ENCODE peak calls at places on chromosome 4, in eight cellular contexts. One of them, this sample, is unnamed.

GRCh38 chr4:63937961-63938360 is 471.3 kb downstream of the TECRL start:
- DNase-seq in dorsolateral prefrontal cortex: no peak
- DNase-seq in HCT116: no peak
- DNase-seq in astrocyte of the spinal cord: peak; percentile 0
- DNase-seq in suprapubic skin: no peak
- DNase-seq in sigmoid colon: peak; percentile 37
- DNase-seq in breast epithelium: no peak
- DNase-seq in lower leg skin: no peak
- DNase-seq in this sample: no peak

GRCh38 chr4:140755811-140756291 is 334 bp downstream of the TBC1D9 start:
- DNase-seq in lower leg skin: peak; percentile 86
- DNase-seq in dorsolateral prefrontal cortex: peak; percentile 58
- DNase-seq in HCT116: no peak
- DNase-seq in suprapubic skin: no peak
- DNase-seq in sigmoid colon: peak; percentile 74
- DNase-seq in breast epithelium: peak; percentile 44
- DNase-seq in astrocyte of the spinal cord: peak; percentile 59
- DNase-seq in this sample: peak; percentile 35

GRCh38 chr4:40283968-40284367 is 51.2 kb upstream of the CHRNA9 start:
- DNase-seq in sigmoid colon: peak; percentile 15
- DNase-seq in lower leg skin: no peak
- DNase-seq in suprapubic skin: no peak
- DNase-seq in HCT116: peak; percentile 91
- DNase-seq in dorsolateral prefrontal cortex: no peak
- DNase-seq in astrocyte of the spinal cord: peak; percentile 80
- DNase-seq in breast epithelium: no peak
- DNase-seq in this sample: peak; percentile 48

GRCh38 chr4:52551487-52551886 is 107.6 kb downstream of the USP46 start:
- DNase-seq in HCT116: no peak
- DNase-seq in dorsolateral prefrontal cortex: peak; percentile 12
- DNase-seq in lower leg skin: no peak
- DNase-seq in breast epithelium: no peak
- DNase-seq in suprapubic skin: no peak
- DNase-seq in sigmoid colon: no peak
- DNase-seq in astrocyte of the spinal cord: no peak
- DNase-seq in this sample: no peak

GRCh38 chr4:39846135-39846534 is 131.6 kb downstream of the PDS5A start:
- DNase-seq in suprapubic skin: no peak
- DNase-seq in dorsolateral prefrontal cortex: no peak
- DNase-seq in lower leg skin: no peak
- DNase-seq in astrocyte of the spinal cord: peak; percentile 20
- DNase-seq in HCT116: no peak
- DNase-seq in breast epithelium: no peak
- DNase-seq in sigmoid colon: no peak
- DNase-seq in this sample: peak; percentile 53

GRCh38 chr4:125359960-125360628 is 45.3 kb downstream of the FAT4 start:
- DNase-seq in dorsolateral prefrontal cortex: no peak
- DNase-seq in lower leg skin: no peak
- DNase-seq in suprapubic skin: no peak
- DNase-seq in astrocyte of the spinal cord: no peak
- DNase-seq in sigmoid colon: no peak
- DNase-seq in HCT116: no peak
- DNase-seq in breast epithelium: no peak
- DNase-seq in this sample: no peak

GRCh38 chr4:151359576-151359975 is 34.2 kb upstream of the SH3D19 start:
- DNase-seq in sigmoid colon: no peak
- DNase-seq in astrocyte of the spinal cord: no peak
- DNase-seq in HCT116: no peak
- DNase-seq in breast epithelium: no peak
- DNase-seq in dorsolateral prefrontal cortex: no peak
- DNase-seq in suprapubic skin: no peak
- DNase-seq in lower leg skin: no peak
- DNase-seq in this sample: no peak

GRCh38 chr4:55340246-55340645 is 5.8 kb upstream of the SRD5A3 start:
- DNase-seq in dorsolateral prefrontal cortex: no peak
- DNase-seq in lower leg skin: no peak
- DNase-seq in sigmoid colon: no peak
- DNase-seq in breast epithelium: no peak
- DNase-seq in astrocyte of the spinal cord: no peak
- DNase-seq in HCT116: no peak
- DNase-seq in suprapubic skin: no peak
- DNase-seq in this sample: no peak

GRCh38 chr4:94546949-94547348 is 95.2 kb downstream of the PDLIM5 start:
- DNase-seq in breast epithelium: no peak
- DNase-seq in sigmoid colon: no peak
- DNase-seq in dorsolateral prefrontal cortex: no peak
- DNase-seq in lower leg skin: no peak
- DNase-seq in suprapubic skin: no peak
- DNase-seq in astrocyte of the spinal cord: no peak
- DNase-seq in HCT116: no peak
- DNase-seq in this sample: no peak

GRCh38 chr4:48683784-48684666 is 96.1 kb downstream of the FRYL start:
- DNase-seq in dorsolateral prefrontal cortex: no peak
- DNase-seq in HCT116: no peak
- DNase-seq in astrocyte of the spinal cord: no peak
- DNase-seq in breast epithelium: no peak
- DNase-seq in suprapubic skin: no peak
- DNase-seq in sigmoid colon: no peak
- DNase-seq in lower leg skin: no peak
- DNase-seq in this sample: no peak

GRCh38 chr4:36414248-36414647 is 132.8 kb downstream of the DTHD1 start:
- DNase-seq in astrocyte of the spinal cord: no peak
- DNase-seq in sigmoid colon: no peak
- DNase-seq in suprapubic skin: no peak
- DNase-seq in HCT116: no peak
- DNase-seq in breast epithelium: no peak
- DNase-seq in dorsolateral prefrontal cortex: no peak
- DNase-seq in lower leg skin: no peak
- DNase-seq in this sample: no peak

GRCh38 chr4:139028191-139028661 is 12.6 kb downstream of the NOCT start:
- DNase-seq in sigmoid colon: no peak
- DNase-seq in HCT116: no peak
- DNase-seq in breast epithelium: no peak
- DNase-seq in lower leg skin: no peak
- DNase-seq in suprapubic skin: no peak
- DNase-seq in dorsolateral prefrontal cortex: no peak
- DNase-seq in astrocyte of the spinal cord: no peak
- DNase-seq in this sample: no peak

GRCh38 chr4:110914791-110915190 is 291.9 kb upstream of the PITX2 start:
- DNase-seq in HCT116: no peak
- DNase-seq in suprapubic skin: no peak
- DNase-seq in lower leg skin: no peak
- DNase-seq in breast epithelium: no peak
- DNase-seq in dorsolateral prefrontal cortex: no peak
- DNase-seq in astrocyte of the spinal cord: no peak
- DNase-seq in sigmoid colon: no peak
- DNase-seq in this sample: no peak

GRCh38 chr4:53991821-53992220 is 72.6 kb downstream of the CHIC2 start:
- DNase-seq in breast epithelium: no peak
- DNase-seq in lower leg skin: no peak
- DNase-seq in suprapubic skin: no peak
- DNase-seq in HCT116: no peak
- DNase-seq in dorsolateral prefrontal cortex: no peak
- DNase-seq in sigmoid colon: no peak
- DNase-seq in astrocyte of the spinal cord: no peak
- DNase-seq in this sample: no peak

GRCh38 chr4:38985363-38986065 is 46.7 kb downstream of the TMEM156 start:
- DNase-seq in HCT116: no peak
- DNase-seq in breast epithelium: no peak
- DNase-seq in astrocyte of the spinal cord: no peak
- DNase-seq in sigmoid colon: no peak
- DNase-seq in dorsolateral prefrontal cortex: no peak
- DNase-seq in suprapubic skin: no peak
- DNase-seq in lower leg skin: no peak
- DNase-seq in this sample: no peak

GRCh38 chr4:176277162-176277904 is 8.3 kb upstream of the ASB5 start:
- DNase-seq in HCT116: peak; percentile 39
- DNase-seq in dorsolateral prefrontal cortex: peak; percentile 33
- DNase-seq in astrocyte of the spinal cord: peak; percentile 75
- DNase-seq in sigmoid colon: peak; percentile 86
- DNase-seq in breast epithelium: no peak
- DNase-seq in lower leg skin: no peak
- DNase-seq in suprapubic skin: no peak
- DNase-seq in this sample: peak; percentile 69
- TF ChIP-seq CTCF in HCT116: peak; percentile 65
- TF ChIP-seq CTCF in dorsolateral prefrontal cortex: peak; percentile 31
- TF ChIP-seq CTCF in astrocyte of the spinal cord: peak; percentile 70
- TF ChIP-seq CTCF in sigmoid colon: no peak
- TF ChIP-seq CTCF in breast epithelium: no peak
- TF ChIP-seq CTCF in lower leg skin: no peak
- TF ChIP-seq CTCF in suprapubic skin: no peak
- TF ChIP-seq CTCF in this sample: peak; percentile 57

DNA sequence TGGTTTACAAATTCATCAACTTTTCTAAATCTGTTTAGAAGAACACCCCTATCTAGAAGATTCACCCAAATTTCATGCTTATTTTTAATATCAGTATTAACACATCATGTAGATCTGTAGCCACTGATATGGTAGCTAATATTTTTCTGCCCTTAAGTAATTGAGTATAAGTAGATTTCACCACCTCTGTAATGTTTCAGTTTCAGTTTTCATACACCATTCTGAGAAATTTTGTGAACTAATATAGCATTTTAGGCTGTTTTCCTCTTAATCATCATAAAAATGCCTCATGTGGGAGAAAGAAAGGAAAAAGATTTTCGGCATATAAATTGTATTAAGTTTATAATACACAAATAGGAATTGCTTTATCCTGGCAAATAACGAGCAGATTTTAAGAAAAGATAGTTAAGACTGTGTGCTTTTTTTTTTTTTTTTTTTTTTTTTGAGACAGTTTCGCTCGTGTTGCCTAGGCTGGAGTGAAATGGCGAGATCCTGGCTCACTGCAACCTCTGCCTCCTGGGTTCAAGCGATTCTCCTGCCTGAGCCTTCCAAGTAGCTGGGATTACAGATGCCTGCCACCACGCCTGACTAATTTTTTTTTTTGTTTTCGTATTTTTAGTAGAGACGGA is 21.4 kb upstream of the RBPJ start:
- DNase-seq in breast epithelium: no peak
- DNase-seq in sigmoid colon: no peak
- DNase-seq in astrocyte of the spinal cord: no peak
- DNase-seq in suprapubic skin: no peak
- DNase-seq in HCT116: no peak
- DNase-seq in lower leg skin: no peak
- DNase-seq in dorsolateral prefrontal cortex: no peak
- DNase-seq in this sample: no peak
- H3K4me3 ChIP-seq in breast epithelium: no peak overlapping the region
- H3K4me3 ChIP-seq in sigmoid colon: no peak overlapping the region
- H3K4me3 ChIP-seq in astrocyte of the spinal cord: no peak overlapping the region
- H3K4me3 ChIP-seq in suprapubic skin: no peak overlapping the region
- H3K4me3 ChIP-seq in HCT116: no peak overlapping the region
- H3K4me3 ChIP-seq in lower leg skin: no peak overlapping the region
- H3K4me3 ChIP-seq in dorsolateral prefrontal cortex: no peak overlapping the region
- H3K4me3 ChIP-seq in this sample: no peak overlapping the region

DNA sequence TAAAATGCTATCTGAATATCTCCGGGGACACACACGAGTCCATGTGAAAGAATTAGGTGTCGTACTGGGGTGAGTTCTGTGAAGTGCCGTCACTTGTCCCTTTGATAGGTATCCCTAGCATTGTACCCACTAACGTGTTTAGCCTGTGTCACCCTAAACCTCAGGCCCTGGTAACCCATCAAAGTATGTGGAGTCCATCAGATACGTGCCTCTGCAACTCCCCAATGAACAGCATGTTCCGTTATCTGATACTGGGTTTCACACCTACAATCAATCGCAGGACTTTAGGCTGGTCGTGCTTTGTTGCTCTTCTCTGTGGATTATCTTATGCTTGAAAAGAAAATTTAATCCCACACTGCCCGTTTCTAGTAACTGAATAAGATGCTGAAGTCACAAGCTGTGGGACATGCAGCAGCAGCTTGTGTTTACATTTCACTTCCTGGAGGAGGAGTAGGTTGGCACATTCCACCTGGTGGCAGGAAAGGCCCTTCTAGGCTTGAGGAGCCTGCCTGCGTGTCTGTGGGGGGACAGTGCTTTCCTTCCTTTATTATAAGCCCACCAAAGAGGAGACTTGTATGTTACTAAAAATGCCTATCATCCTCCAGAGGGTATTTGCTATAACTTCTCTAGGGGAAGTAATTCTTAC is 127.1 kb downstream of the FNIP2 start:
- DNase-seq in sigmoid colon: no peak
- DNase-seq in suprapubic skin: no peak
- DNase-seq in lower leg skin: no peak
- DNase-seq in breast epithelium: no peak
- DNase-seq in HCT116: no peak
- DNase-seq in astrocyte of the spinal cord: no peak
- DNase-seq in dorsolateral prefrontal cortex: peak; percentile 14
- DNase-seq in this sample: peak; percentile 35
- TF ChIP-seq CTCF in sigmoid colon: no peak
- TF ChIP-seq CTCF in suprapubic skin: no peak
- TF ChIP-seq CTCF in lower leg skin: no peak
- TF ChIP-seq CTCF in breast epithelium: no peak
- TF ChIP-seq CTCF in HCT116: peak; percentile 15
- TF ChIP-seq CTCF in astrocyte of the spinal cord: peak; percentile 12
- TF ChIP-seq CTCF in dorsolateral prefrontal cortex: no peak
- TF ChIP-seq CTCF in this sample: peak; percentile 58

DNA sequence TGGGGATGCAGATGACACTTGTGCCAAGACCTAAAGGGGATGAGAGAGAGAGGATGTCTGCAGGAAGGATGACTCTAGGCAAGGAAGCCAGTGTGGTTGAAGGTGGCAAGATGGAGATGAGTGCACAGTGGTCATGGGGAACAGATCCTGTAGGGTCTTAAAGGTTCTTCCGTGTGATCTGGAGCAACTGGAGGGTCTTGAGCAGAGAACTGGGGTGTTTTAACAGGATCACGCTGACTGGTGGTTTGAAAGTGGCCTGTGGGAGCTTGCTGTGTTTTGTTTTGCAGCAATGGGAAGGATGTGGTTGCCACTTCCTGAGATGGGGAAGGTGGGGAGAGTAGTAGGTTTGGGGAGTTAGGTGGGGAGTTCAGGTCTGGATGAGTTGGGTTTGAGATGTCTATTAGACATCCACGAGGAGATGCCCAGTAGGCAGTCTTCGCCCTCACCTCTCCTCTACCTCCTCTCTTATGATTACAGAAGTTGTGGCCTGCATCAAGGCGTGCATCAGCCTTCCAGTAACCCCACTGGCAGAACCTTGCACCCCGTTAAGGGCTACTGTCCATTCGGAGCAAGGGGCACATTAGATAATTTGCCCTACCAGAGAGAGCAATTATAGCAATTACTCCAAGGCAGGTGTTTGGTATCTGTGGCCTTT is 1.4 kb upstream of the STBD1 start:
- DNase-seq in dorsolateral prefrontal cortex: no peak
- DNase-seq in HCT116: no peak
- DNase-seq in sigmoid colon: no peak
- DNase-seq in astrocyte of the spinal cord: no peak
- DNase-seq in lower leg skin: no peak
- DNase-seq in suprapubic skin: no peak
- DNase-seq in breast epithelium: no peak
- DNase-seq in this sample: no peak
- H3K4me3 ChIP-seq in dorsolateral prefrontal cortex: peak overlapping the region; percentile 83
- H3K4me3 ChIP-seq in HCT116: peak overlapping the region; percentile 91
- H3K4me3 ChIP-seq in sigmoid colon: peak overlapping the region; percentile 87
- H3K4me3 ChIP-seq in astrocyte of the spinal cord: no peak overlapping the region
- H3K4me3 ChIP-seq in lower leg skin: no peak overlapping the region
- H3K4me3 ChIP-seq in suprapubic skin: peak overlapping the region; percentile 94
- H3K4me3 ChIP-seq in breast epithelium: peak overlapping the region; percentile 73
- H3K4me3 ChIP-seq in this sample: peak overlapping the region; percentile 82

This sample was measured in fibroblast of mammary gland.